ENCODE peak calls at places on chromosomes 7 and 10, in five cellular contexts. V is heart left ventricle; Q is cardiac fibroblast; Y is naive thymus-derived CD4-positive, alpha-beta T cell; H is NT2/D1. T is an unnamed sample.

GRCh38 chr7:50393547-50394252 is 56.5 kb downstream of the FIGNL1 start:
- DNase-seq in V (no peak), Y (peak; percentile 62), H (no peak), Q (no peak), T (no peak)

GRCh38 chr7:30880941-30881340 is 30.7 kb upstream of the AQP1 start:
- DNase-seq in V (no peak), Q (no peak), Y (no peak), H (no peak), T (peak; percentile 54)

GRCh38 chr10:8037199-8037801 is 17.2 kb upstream of the GATA3 start:
- DNase-seq in Q (no peak), V (no peak), Y (no peak), H (no peak), T (peak; percentile 44)

GRCh38 chr7:130908345-130909160 is 174.5 kb upstream of the KLF14 start:
- DNase-seq in V (no peak), Q (no peak), Y (no peak), H (no peak), T (no peak)

GRCh38 chr10:9643782-9644181 is 1373.9 kb upstream of the CELF2 start:
- DNase-seq in Q (no peak), H (no peak), Y (no peak), V (no peak), T (no peak)

GRCh38 chr7:12322287-12322902 is 81.3 kb downstream of the VWDE start:
- DNase-seq in H (no peak), V (no peak), Y (peak; percentile 17), Q (peak; percentile 44), T (no peak)

GRCh38 chr7:81684513-81685262 is 85.2 kb downstream of the HGF start:
- DNase-seq in Q (peak; percentile 100), Y (no peak), H (no peak), V (peak; percentile 84), T (peak; percentile 5)

GRCh38 chr10:88668465-88668864 is 4.2 kb downstream of the LIPF start:
- DNase-seq in Q (no peak), Y (no peak), V (no peak), H (no peak), T (no peak)

GRCh38 chr7:50954716-50955115 is 172.0 kb upstream of the GRB10 start:
- DNase-seq in V (no peak), Q (peak; percentile 36), Y (no peak), H (no peak), T (no peak)

GRCh38 chr7:73992104-73992562 is 35.8 kb upstream of the ELN start:
- DNase-seq in Q (peak; percentile 90), V (no peak), H (no peak), Y (no peak), T (no peak)

GRCh38 chr10:35074266-35074665 is 15.9 kb downstream of the CUL2 start:
- DNase-seq in Y (no peak), V (no peak), H (no peak), Q (no peak), T (no peak)

GRCh38 chr10:121455377-121455776 is 142.9 kb downstream of the FGFR2 start:
- DNase-seq in H (no peak), Y (no peak), V (no peak), Q (no peak), T (no peak)

GRCh38 chr10:12195281-12195602 is 449 bp downstream of the NUDT5 start:
- DNase-seq in H (no peak), Y (no peak), Q (no peak), V (no peak), T (no peak)

GRCh38 chr10:22389856-22390589 is 44.7 kb downstream of the SPAG6 start:
- DNase-seq in Y (no peak), Q (no peak), H (no peak), V (no peak), T (no peak)

GRCh38 chr7:83613232-83613631 is 35.7 kb downstream of the SEMA3E start:
- DNase-seq in H (no peak), Q (no peak), V (no peak), Y (no peak), T (no peak)

GRCh38 chr7:109476409-109476808 is 906.7 kb downstream of the DNAJB9 start:
- DNase-seq in Q (no peak), H (no peak), Y (no peak), V (no peak), T (no peak)

GRCh38 chr7:16697507-16698199 is 51.7 kb downstream of the BZW2 start:
- DNase-seq in V (no peak), H (no peak), Y (no peak), Q (peak; percentile 34), T (no peak)

GRCh38 chr10:119919271-119919670 is 26.7 kb downstream of the SEC23IP start:
- DNase-seq in Q (no peak), H (no peak), Y (no peak), V (no peak), T (no peak)

GRCh38 chr7:96481831-96482230 is 159.9 kb upstream of the SLC25A13 start:
- DNase-seq in Y (no peak), Q (peak; percentile 1), V (no peak), H (no peak), T (no peak)

GRCh38 chr10:95742529-95742884 is 13.5 kb upstream of the ENTPD1 start:
- DNase-seq in V (peak; percentile 57), Q (peak; percentile 73), H (no peak), Y (no peak), T (no peak)

GRCh38 chr7:12683678-12684077 is 3.8 kb upstream of the ARL4A start:
- DNase-seq in H (no peak), Y (no peak), V (no peak), Q (peak; percentile 47), T (no peak)

GRCh38 chr10:63083904-63084689 is 49.0 kb upstream of the NRBF2 start:
- DNase-seq in V (peak; percentile 53), H (peak; percentile 30), Y (peak; percentile 29), Q (peak; percentile 95), T (peak; percentile 74)

GRCh38 chr10:98646998-98647917 is 200.5 kb upstream of the HPS1 start:
- DNase-seq in Y (no peak), H (peak; percentile 30), Q (no peak), V (no peak), T (peak; percentile 85)

GRCh38 chr10:120217736-120218135 is 239.3 kb upstream of the PLPP4 start:
- DNase-seq in Q (no peak), V (no peak), Y (no peak), H (no peak), T (no peak)

GRCh38 chr7:143331179-143331825 is 15.4 kb downstream of the CLCN1 start:
- DNase-seq in H (no peak), Y (no peak), Q (peak; percentile 86), V (no peak), T (no peak)

GRCh38 chr7:44104880-44105771 is 981 bp downstream of the AEBP1 start:
- DNase-seq in Y (no peak), Q (peak; percentile 81), H (no peak), V (no peak), T (peak; percentile 51)

GRCh38 chr7:11524476-11525398 is 307.3 kb downstream of the THSD7A start:
- DNase-seq in Q (no peak), V (no peak), H (no peak), Y (no peak), T (no peak)

GRCh38 chr7:107029061-107029763 is 15.3 kb upstream of the PRKAR2B start:
- DNase-seq in H (no peak), Q (no peak), V (no peak), Y (no peak), T (no peak)

GRCh38 chr7:108347616-108348015 is 108.6 kb downstream of the NRCAM start:
- DNase-seq in Y (no peak), Q (peak; percentile 77), V (no peak), H (peak; percentile 85), T (peak; percentile 89)

GRCh38 chr7:128836729-128837348 is 6.6 kb downstream of the FLNC start:
- DNase-seq in Q (no peak), Y (no peak), H (no peak), V (no peak), T (no peak)

GRCh38 chr7:96085953-96086352 is 235.9 kb downstream of the SLC25A13 start:
- DNase-seq in Q (no peak), Y (no peak), H (no peak), V (no peak), T (no peak)

GRCh38 chr7:41696323-41696916 is 6.5 kb downstream of the INHBA start:
- DNase-seq in H (peak; percentile 80), Q (peak; percentile 89), Y (no peak), V (peak; percentile 67), T (peak; percentile 90)

GRCh38 chr10:122285506-122286444 is 14.7 kb downstream of the BTBD16 start:
- DNase-seq in Y (no peak), V (no peak), H (no peak), Q (no peak), T (no peak)

GRCh38 chr10:63427013-63427412 is 38.8 kb downstream of the JMJD1C start:
- DNase-seq in Y (no peak), Q (no peak), V (no peak), H (no peak), T (no peak)

GRCh38 chr7:91962419-91962818 is 21.8 kb downstream of the AKAP9 start:
- DNase-seq in Q (no peak), V (no peak), Y (no peak), H (no peak), T (no peak)

GRCh38 chr10:24910574-24910973 is 41.8 kb downstream of the PRTFDC1 start:
- DNase-seq in Y (no peak), Q (no peak), V (no peak), H (no peak), T (no peak)
- H3K4me3 ChIP-seq in Y (no peak overlapping the region), Q (no peak overlapping the region), V (no peak overlapping the region), H (no peak overlapping the region), T (no peak overlapping the region)

DNA sequence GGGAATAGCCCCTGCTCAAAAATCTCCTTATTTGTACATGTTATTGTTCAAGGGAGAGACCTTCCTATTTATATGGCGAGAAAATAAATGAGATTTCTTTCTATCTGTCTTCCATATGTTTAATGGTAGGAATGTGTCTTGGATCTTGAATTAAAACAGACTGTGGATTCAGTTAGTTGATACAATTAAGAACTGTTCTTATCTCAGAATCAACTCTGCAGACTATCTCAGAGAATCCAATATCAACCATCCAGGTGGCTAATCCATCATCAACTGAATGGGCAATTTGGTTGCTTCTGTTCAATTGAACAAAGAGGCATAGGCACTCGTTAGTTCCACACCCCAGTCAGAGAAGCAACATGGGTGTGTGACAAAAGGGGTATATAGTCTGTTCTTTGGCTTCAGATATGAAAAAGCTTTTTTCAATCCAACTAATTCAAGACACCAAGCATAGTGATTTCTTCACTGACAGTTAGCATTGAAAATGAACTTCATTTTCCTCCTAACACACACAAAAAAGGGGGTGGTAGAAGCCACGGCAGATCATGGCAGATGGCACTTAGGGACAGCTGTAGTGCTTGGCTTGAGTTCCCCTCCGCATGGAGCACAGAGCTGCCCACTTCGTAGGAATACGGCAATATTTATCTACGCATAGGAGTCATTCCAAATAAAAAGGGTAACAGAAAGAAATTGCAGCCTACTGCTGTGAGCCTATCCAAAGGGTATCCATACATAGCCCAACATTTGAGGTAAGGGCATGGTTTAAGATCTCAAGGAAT is 135.9 kb downstream of the KIAA1217 start:
- DNase-seq in Q (no peak), Y (no peak), V (no peak), H (no peak), T (peak; percentile 34)
- H3K4me3 ChIP-seq in Q (no peak overlapping the region), Y (no peak overlapping the region), V (no peak overlapping the region), H (no peak overlapping the region), T (no peak overlapping the region)

GRCh38 chr10:80861882-80862281 is 324.2 kb downstream of the SH2D4B start:
- DNase-seq in Y (no peak), H (no peak), V (no peak), Q (no peak), T (no peak)
- H3K4me3 ChIP-seq in Y (no peak overlapping the region), H (no peak overlapping the region), V (no peak overlapping the region), Q (no peak overlapping the region), T (no peak overlapping the region)

DNA sequence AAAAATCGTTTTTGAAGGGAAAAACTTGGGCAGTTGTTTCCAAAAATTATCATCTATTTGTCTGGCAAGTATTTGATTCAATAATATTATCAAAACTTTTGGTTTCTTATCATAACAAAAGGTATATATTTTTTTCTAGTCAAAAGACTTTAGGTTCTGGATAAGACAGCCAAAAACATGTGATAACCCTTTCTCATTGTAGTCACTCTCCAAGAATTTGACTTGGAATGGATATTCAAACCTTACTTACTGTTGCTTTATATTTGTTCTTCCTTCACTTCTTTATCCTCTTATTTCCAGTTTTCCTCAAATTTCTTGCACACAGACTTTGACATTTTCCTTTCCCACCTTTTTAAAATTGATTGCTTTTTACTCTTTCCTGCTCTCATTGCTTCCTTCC is 140.9 kb upstream of the FAM3C start:
- DNase-seq in V (no peak), Q (no peak), H (no peak), Y (no peak), T (no peak)
- H3K4me3 ChIP-seq in V (no peak overlapping the region), Q (no peak overlapping the region), H (no peak overlapping the region), Y (no peak overlapping the region), T (no peak overlapping the region)

T was measured in neural progenitor cell.